ENCODE peak calls at places on chromosomes 1 and 21, in six cellular contexts. U, Z, G, V, X and K are unnamed samples.
A peak's percentile ranks its signal among the peaks of the same experiment; 100 is the strongest.

GRCh38 chr21:33078907-33079582 is 9.1 kb downstream of the OLIG1 start:
- DNase-seq in V (peak; percentile 68), X (peak; percentile 73), Z (peak; percentile 79), U (peak; percentile 73), G (no peak), K (peak; percentile 79)

GRCh38 chr1:86822463-86822862 is 91.5 kb downstream of the SELENOF start:
- DNase-seq in G (no peak), Z (no peak), X (no peak), U (no peak), V (no peak), K (no peak)

GRCh38 chr21:44989943-44990780 is 50.3 kb downstream of the SLX9 start:
- DNase-seq in Z (no peak), X (no peak), U (no peak), V (no peak), G (no peak), K (no peak)

GRCh38 chr1:12075195-12076114 is 12.4 kb downstream of the TNFRSF8 start:
- DNase-seq in Z (no peak), U (no peak), X (peak; percentile 94), G (no peak), V (peak; percentile 87), K (peak; percentile 99)

GRCh38 chr1:31421404-31422040 is 8.5 kb downstream of the SERINC2 start:
- DNase-seq in X (no peak), V (peak; percentile 31), Z (no peak), G (no peak), U (no peak), K (no peak)

GRCh38 chr1:61344711-61345110 is 262.4 kb downstream of the NFIA start:
- DNase-seq in G (no peak), U (no peak), Z (no peak), X (no peak), V (no peak), K (no peak)

GRCh38 chr1:48920741-48921330 is 144.1 kb upstream of the BEND5 start:
- DNase-seq in X (no peak), U (no peak), Z (no peak), G (no peak), V (no peak), K (no peak)

GRCh38 chr1:201137579-201138310 is 10.8 kb upstream of the ASCL5 start:
- DNase-seq in X (peak; percentile 91), V (peak; percentile 89), U (peak; percentile 67), G (no peak), Z (peak; percentile 93), K (peak; percentile 46)

GRCh38 chr1:117695796-117696505 is 90.1 kb downstream of the TENT5C start:
- DNase-seq in U (no peak), V (peak; percentile 80), Z (no peak), G (no peak), X (peak; percentile 95), K (peak; percentile 45)

GRCh38 chr1:223403184-223403815 is 10.1 kb downstream of the CCDC185 start:
- DNase-seq in U (no peak), X (no peak), G (peak; percentile 14), V (no peak), Z (no peak), K (no peak)

GRCh38 chr1:113871597-113872113 is at the start of gene PTPN22:
- DNase-seq in Z (no peak), G (no peak), U (no peak), V (peak; percentile 83), X (peak; percentile 88), K (peak; percentile 29)

GRCh38 chr1:196063952-196064351 is 544.3 kb downstream of the KCNT2 start:
- DNase-seq in V (no peak), Z (no peak), U (no peak), X (no peak), G (no peak), K (peak; percentile 22)

GRCh38 chr1:88684482-88685238 is 587 bp downstream of the PKN2 start:
- DNase-seq in Z (peak; percentile 89), U (peak; percentile 17), X (peak; percentile 47), G (peak; percentile 56), V (peak; percentile 74), K (peak; percentile 51)

GRCh38 chr1:231601775-231602674 is 24.6 kb upstream of the DISC1 start:
- DNase-seq in U (no peak), Z (no peak), V (peak; percentile 8), X (peak; percentile 47), G (no peak), K (no peak)

GRCh38 chr1:166947398-166948043 is 27.8 kb downstream of the ILDR2 start:
- DNase-seq in V (peak; percentile 68), G (no peak), X (peak; percentile 65), Z (no peak), U (peak; percentile 83), K (peak; percentile 74)

GRCh38 chr1:6014130-6014999 is 22.1 kb upstream of the NPHP4 start:
- DNase-seq in G (no peak), U (peak; percentile 57), Z (no peak), X (no peak), V (no peak), K (no peak)

GRCh38 chr1:151711044-151711800 is 5.4 kb downstream of the CELF3 start:
- DNase-seq in Z (no peak), V (no peak), X (no peak), G (no peak), U (peak; percentile 67), K (no peak)

GRCh38 chr1:238272145-238272544 is 381.4 kb upstream of the ZP4 start:
- DNase-seq in U (no peak), V (no peak), G (no peak), Z (no peak), X (no peak), K (no peak)

GRCh38 chr1:93635614-93636543 is 45.8 kb downstream of the BCAR3 start:
- DNase-seq in G (no peak), V (no peak), Z (peak; percentile 79), X (no peak), U (no peak), K (no peak)

GRCh38 chr1:36731226-36732037 is 248.7 kb upstream of the CSF3R start:
- DNase-seq in Z (peak; percentile 56), V (no peak), U (no peak), G (no peak), X (no peak), K (no peak)

GRCh38 chr1:108691128-108691885 is 803 bp upstream of the PRPF38B start:
- DNase-seq in V (no peak), G (no peak), U (no peak), X (no peak), Z (no peak), K (no peak)

GRCh38 chr1:193540511-193540910 is 354.1 kb upstream of the B3GALT2 start:
- DNase-seq in G (no peak), V (no peak), Z (no peak), X (no peak), U (no peak), K (no peak)

GRCh38 chr1:181150273-181150672 is 61.8 kb downstream of the IER5 start:
- DNase-seq in G (no peak), U (no peak), Z (no peak), V (no peak), X (no peak), K (no peak)